ENCODE peak calls at places on chromosomes 13 and 19, in four cellular contexts. L, V, M and N are unnamed samples.

GRCh38 chr19:50046649-50047503 is 21.1 kb downstream of the ZNF473 start:
- DNase-seq in L (no peak), V (peak), M (peak), N (peak)

GRCh38 chr19:2333807-2334211 is 5.3 kb downstream of the SPPL2B start:
- DNase-seq in L (no peak), V (no peak), M (no peak), N (no peak)

GRCh38 chr13:99150575-99151370 is 49.9 kb upstream of the UBAC2 start:
- DNase-seq in L (peak), V (peak), M (peak), N (peak)

GRCh38 chr13:111227405-111227804 is 93.0 kb upstream of the TEX29 start:
- DNase-seq in L (no peak), V (no peak), M (peak), N (peak)

GRCh38 chr19:3243851-3244700 is 19.6 kb downstream of the CELF5 start:
- DNase-seq in L (peak), V (peak), M (peak), N (peak)

GRCh38 chr19:1336079-1336684 is 47.5 kb upstream of the NDUFS7 start:
- DNase-seq in L (no peak), V (no peak), M (no peak), N (no peak)

GRCh38 chr13:76894401-76895110 is 8.4 kb upstream of the KCTD12 start:
- DNase-seq in L (no peak), V (no peak), M (no peak), N (no peak)

GRCh38 chr19:47514151-47514868 is 553 bp downstream of the NAPA start:
- DNase-seq in L (no peak), V (no peak), M (no peak), N (peak)

GRCh38 chr13:113982296-113982661 is 8.4 kb upstream of the C13orf46 start:
- DNase-seq in L (no peak), V (no peak), M (no peak), N (no peak)

GRCh38 chr13:110379905-110380341 is 72.8 kb downstream of the COL4A2 start:
- DNase-seq in L (no peak), V (no peak), M (no peak), N (peak)

GRCh38 chr19:34131100-34131499 is 41.2 kb upstream of the LSM14A start:
- DNase-seq in L (no peak), V (no peak), M (no peak), N (no peak)

GRCh38 chr13:111177081-111177711 is 62.1 kb downstream of the ARHGEF7 start:
- DNase-seq in L (no peak), V (peak), M (peak), N (peak)

GRCh38 chr19:27676877-27677276 is 1536.1 kb downstream of the UQCRFS1 start:
- DNase-seq in L (no peak), V (no peak), M (no peak), N (no peak)

GRCh38 chr19:13103961-13104847 is 1.5 kb upstream of the LYL1 start:
- DNase-seq in L (no peak), V (no peak), M (no peak), N (no peak)

GRCh38 chr19:16338470-16339360 is 14.1 kb downstream of the KLF2 start:
- DNase-seq in L (peak), V (peak), M (peak), N (peak)

GRCh38 chr13:36766295-36766694 is 52.7 kb upstream of the RFXAP start:
- DNase-seq in L (no peak), V (peak), M (peak), N (peak)

GRCh38 chr19:43997631-43998290 is 5.0 kb upstream of the ZNF230 start:
- DNase-seq in L (no peak), V (peak), M (no peak), N (no peak)

GRCh38 chr13:36062249-36062648 is 68.9 kb downstream of the DCLK1 start:
- DNase-seq in L (no peak), V (no peak), M (no peak), N (no peak)

GRCh38 chr19:931860-932646 is 6.2 kb downstream of the ARID3A start:
- DNase-seq in L (no peak), V (no peak), M (no peak), N (no peak)

GRCh38 chr19:49512970-49513745 is 697 bp downstream of the FCGRT start:
- DNase-seq in L (no peak), V (peak), M (no peak), N (no peak)

GRCh38 chr19:46624958-46625661 is at the start of gene PTGIR:
- DNase-seq in L (peak), V (peak), M (peak), N (peak)

GRCh38 chr13:37899753-37900152 is 30.2 kb upstream of the TRPC4 start:
- DNase-seq in L (no peak), V (no peak), M (no peak), N (no peak)

GRCh38 chr13:39263033-39263432 is 224.8 kb downstream of the NHLRC3 start:
- DNase-seq in L (no peak), V (peak), M (peak), N (peak)

GRCh38 chr13:105035092-105035491 is 1500.4 kb downstream of the EFNB2 start:
- DNase-seq in L (no peak), V (no peak), M (no peak), N (no peak)

GRCh38 chr19:16416574-16416973 is 55.2 kb downstream of the EPS15L1 start:
- DNase-seq in L (no peak), V (no peak), M (no peak), N (no peak)

GRCh38 chr19:35856546-35857149 is at the start of gene KIRREL2:
- DNase-seq in L (no peak), V (no peak), M (no peak), N (no peak)

GRCh38 chr19:32599736-32600157 is 18.8 kb downstream of the PDCD5 start:
- DNase-seq in L (peak), V (peak), M (peak), N (peak)

GRCh38 chr13:30868806-30869470 is 37.1 kb upstream of the MEDAG start:
- DNase-seq in L (no peak), V (no peak), M (peak), N (peak)

GRCh38 chr19:54188224-54188871 is 1.0 kb downstream of the MBOAT7 start:
- DNase-seq in L (no peak), V (peak), M (no peak), N (peak)

GRCh38 chr19:54190942-54191670 is at the start of gene TSEN34:
- DNase-seq in L (peak), V (peak), M (peak), N (peak)

GRCh38 chr19:54190503-54190941 is 586 bp upstream of the TSEN34 start:
- DNase-seq in L (peak), V (peak), M (peak), N (peak)

GRCh38 chr19:54189668-54190502 is 505 bp upstream of the MBOAT7 start:
- DNase-seq in L (peak), V (peak), M (peak), N (peak)

GRCh38 chr19:54189020-54189667 is at the start of gene MBOAT7:
- DNase-seq in L (no peak), V (no peak), M (no peak), N (no peak)
- TF ChIP-seq CTCF in L (no peak), V (no peak), M (no peak), N (no peak)

GRCh38 chr19:45428385-45429231 is 4.9 kb upstream of the ERCC1 start:
- DNase-seq in L (no peak), V (peak), M (peak), N (peak)
- TF ChIP-seq CTCF in L (peak), V (peak), M (peak), N (peak)

DNA sequence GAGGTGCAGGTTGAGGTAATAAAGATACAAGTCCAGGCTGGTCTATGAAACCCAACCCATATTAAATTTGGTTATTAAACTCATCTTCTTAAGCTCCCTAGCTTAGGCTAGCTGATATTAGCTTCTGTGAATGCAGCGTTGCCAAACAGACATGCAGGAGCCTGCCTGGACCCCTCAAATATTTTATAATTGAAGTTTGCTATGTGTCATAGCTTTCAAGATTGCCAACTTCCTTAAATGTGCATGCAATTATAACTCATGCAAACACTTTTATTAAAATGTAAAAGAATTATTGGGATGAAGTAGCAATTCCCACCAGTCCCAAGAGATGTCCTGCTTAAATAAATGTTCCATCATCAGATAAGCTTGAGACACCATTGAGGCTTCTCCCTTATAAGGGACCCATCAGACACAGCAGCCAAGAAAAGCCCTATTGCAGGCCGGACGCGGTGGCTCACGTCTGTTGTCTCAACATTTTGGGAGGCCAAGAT is 51.3 kb downstream of the MBNL2 start:
- DNase-seq in L (no peak), V (no peak), M (no peak), N (no peak)
- TF ChIP-seq CTCF in L (no peak), V (no peak), M (no peak), N (no peak)

DNA sequence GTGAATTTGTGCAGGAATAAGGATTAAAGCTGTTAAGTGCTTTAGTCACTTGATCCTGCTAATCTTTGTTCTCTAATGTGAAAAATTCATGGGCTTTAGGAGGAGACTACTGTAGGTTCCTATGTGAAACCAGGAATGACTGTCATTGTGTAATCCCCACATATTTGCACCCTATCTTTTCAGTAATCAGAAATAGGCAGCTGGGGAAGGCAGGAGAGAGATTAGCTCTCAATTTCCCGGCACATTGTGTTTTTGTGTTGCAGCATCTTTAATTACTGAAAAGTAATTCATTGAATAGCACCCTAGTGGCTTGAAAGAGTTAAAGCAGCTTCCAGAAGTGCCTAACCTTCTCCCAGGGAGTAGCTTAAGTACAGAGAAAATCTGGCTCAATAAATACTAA is 282.9 kb downstream of the OLFM4 start:
- DNase-seq in L (no peak), V (no peak), M (no peak), N (no peak)
- TF ChIP-seq CTCF in L (no peak), V (no peak), M (no peak), N (no peak)

DNA sequence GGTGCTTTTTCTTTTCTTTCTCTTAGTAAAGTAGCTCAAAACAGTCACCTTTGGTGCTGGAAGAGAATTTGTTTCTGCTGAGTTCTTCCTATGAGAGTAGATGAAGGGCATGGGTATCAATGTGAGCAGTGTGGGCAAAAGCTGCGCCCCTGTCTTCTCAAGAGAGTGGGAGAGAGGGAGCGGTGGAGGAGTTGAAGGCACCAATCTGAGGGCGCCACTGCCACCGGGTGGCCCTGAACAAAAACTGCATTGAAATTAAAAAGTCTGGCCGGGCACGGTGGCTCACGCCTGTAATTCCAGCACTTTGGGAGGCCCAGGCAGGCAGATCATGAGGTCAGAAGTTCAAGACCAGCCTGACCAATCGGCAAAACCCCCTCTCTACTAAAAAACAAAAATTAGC is 28.7 kb upstream of the EPHX3 start:
- DNase-seq in L (no peak), V (peak), M (no peak), N (no peak)
- TF ChIP-seq CTCF in L (peak), V (peak), M (peak), N (peak)

GRCh38 chr13:60210510-60211065 is 46.9 kb upstream of the DIAPH3 start:
- DNase-seq in L (no peak), V (no peak), M (no peak), N (no peak)
- TF ChIP-seq CTCF in L (no peak), V (no peak), M (no peak), N (no peak)

DNA sequence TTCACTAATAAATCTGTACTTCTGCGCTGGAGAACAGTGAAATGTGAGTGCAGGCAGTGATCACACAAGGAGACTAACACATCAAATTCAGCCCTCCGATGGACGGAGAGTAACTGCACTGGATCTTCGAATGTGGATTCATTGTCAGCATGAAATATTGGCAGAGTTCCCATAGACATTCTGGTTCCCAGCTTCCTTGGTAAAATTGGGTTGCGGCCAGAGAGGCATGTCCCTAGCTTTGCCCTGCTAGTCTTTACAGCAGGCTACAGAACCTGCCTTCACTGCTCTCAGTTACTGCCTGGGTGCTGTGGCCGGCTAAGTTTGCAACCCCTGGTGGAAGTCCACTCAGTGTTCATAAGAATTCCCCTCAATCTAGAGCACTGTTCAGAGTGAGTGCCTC is 32.3 kb upstream of the UQCRFS1 start:
- DNase-seq in L (no peak), V (peak), M (no peak), N (no peak)
- TF ChIP-seq CTCF in L (no peak), V (no peak), M (no peak), N (no peak)

GRCh38 chr19:5137571-5138124 is 168.7 kb downstream of the KDM4B start:
- DNase-seq in L (no peak), V (no peak), M (no peak), N (no peak)
- TF ChIP-seq CTCF in L (peak), V (no peak), M (no peak), N (peak)

DNA sequence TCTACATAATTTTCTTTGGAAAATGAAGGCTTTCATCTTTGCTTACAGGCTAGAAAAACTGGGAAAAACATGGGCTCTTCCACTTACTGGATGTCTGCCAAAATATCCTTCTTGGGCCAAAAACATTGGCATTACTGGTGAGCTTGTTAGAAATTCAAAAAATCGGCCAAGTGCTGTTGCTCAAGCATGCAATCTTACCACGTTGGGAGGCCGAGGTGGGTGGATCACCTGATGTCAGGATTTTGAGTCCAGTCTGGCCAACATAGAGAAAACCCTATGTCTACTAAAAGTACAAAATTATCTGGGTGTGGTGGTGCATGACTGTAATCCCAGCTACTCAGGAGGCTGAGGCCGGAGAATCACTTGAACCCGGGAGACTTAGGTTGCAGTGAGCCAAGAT is 176.8 kb downstream of the ZNF737 start:
- DNase-seq in L (no peak), V (no peak), M (no peak), N (no peak)
- TF ChIP-seq CTCF in L (no peak), V (no peak), M (no peak), N (no peak)